ENCODE peak calls at places on chromosomes 3 and 15, in nine cellular contexts. I is Panc1; B is mesenchymal stem cell; H is left lung; E is cardiac muscle cell; V is upper lobe of right lung; U is Karpas-422; G is CD8-positive, alpha-beta memory T cell; X is CD4-positive, CD25-positive, alpha-beta regulatory T cell. K is an unnamed sample.

GRCh38 chr3:44442591-44443309 is 34.7 kb downstream of the ZNF445 start:
- DNase-seq in I (no peak), B (no peak), H (no peak), E (no peak), V (no peak), U (no peak), G (no peak), X (no peak), K (no peak)

GRCh38 chr3:147406255-147407023 is at the start of gene ZIC4:
- DNase-seq in I (no peak), B (no peak), H (no peak), E (no peak), V (no peak), U (no peak), G (no peak), X (no peak), K (no peak)

GRCh38 chr15:70267879-70268278 is 170.2 kb upstream of the TLE3 start:
- DNase-seq in I (no peak), B (peak), H (no peak), E (peak), V (no peak), U (no peak), G (no peak), X (no peak), K (peak)

GRCh38 chr15:32723171-32723948 is 5.6 kb downstream of the GREM1 start:
- DNase-seq in I (no peak), B (no peak), H (no peak), E (no peak), V (no peak), U (no peak), G (no peak), X (peak), K (no peak)

GRCh38 chr3:117955196-117955595 is 1079.5 kb downstream of the IGSF11 start:
- DNase-seq in I (no peak), B (no peak), H (no peak), E (no peak), V (no peak), U (no peak), G (no peak), X (no peak), K (no peak)

GRCh38 chr3:129429080-129429451 is 630 bp upstream of the EFCAB12 start:
- DNase-seq in I (no peak), B (peak), H (no peak), E (no peak), V (no peak), U (no peak), G (no peak), X (no peak), K (no peak)

GRCh38 chr3:106826861-106827311 is 550.4 kb upstream of the CCDC54 start:
- DNase-seq in I (no peak), B (peak), H (no peak), E (peak), V (no peak), U (no peak), G (no peak), X (peak), K (peak)

GRCh38 chr15:62920569-62921502 is 121.7 kb upstream of the TPM1 start:
- DNase-seq in I (no peak), B (peak), H (no peak), E (peak), V (no peak), U (no peak), G (no peak), X (no peak), K (peak)

GRCh38 chr3:129398803-129399144 is 29.7 kb downstream of the EFCAB12 start:
- DNase-seq in I (no peak), B (peak), H (no peak), E (peak), V (no peak), U (peak), G (peak), X (peak), K (no peak)

GRCh38 chr3:127358641-127359040 is 70.8 kb upstream of the PRR20G start:
- DNase-seq in I (no peak), B (no peak), H (no peak), E (no peak), V (peak), U (no peak), G (no peak), X (no peak), K (no peak)

GRCh38 chr3:122497425-122497824 is 17.3 kb downstream of the KPNA1 start:
- DNase-seq in I (peak), B (peak), H (no peak), E (peak), V (no peak), U (no peak), G (peak), X (peak), K (peak)

GRCh38 chr15:58932791-58933310 is 628 bp downstream of the SLTM start:
- DNase-seq in I (no peak), B (peak), H (no peak), E (peak), V (no peak), U (peak), G (no peak), X (no peak), K (no peak)

GRCh38 chr3:138686771-138687221 is 78.2 kb downstream of the FAIM start:
- DNase-seq in I (no peak), B (peak), H (no peak), E (peak), V (no peak), U (peak), G (no peak), X (peak), K (peak)

GRCh38 chr15:87547470-87548181 is 708.9 kb downstream of the NTRK3 start:
- DNase-seq in I (no peak), B (no peak), H (no peak), E (peak), V (no peak), U (no peak), G (no peak), X (no peak), K (no peak)

GRCh38 chr3:39497753-39498152 is 30.3 kb downstream of the MOBP start:
- DNase-seq in I (no peak), B (no peak), H (no peak), E (no peak), V (no peak), U (no peak), G (no peak), X (no peak), K (no peak)

GRCh38 chr15:39336926-39337325 is 244.0 kb upstream of the THBS1 start:
- DNase-seq in I (no peak), B (peak), H (no peak), E (peak), V (no peak), U (no peak), G (no peak), X (no peak), K (no peak)

GRCh38 chr3:47266709-47267489 is 15.7 kb downstream of the KIF9 start:
- DNase-seq in I (no peak), B (peak), H (no peak), E (peak), V (no peak), U (peak), G (peak), X (no peak), K (peak)

GRCh38 chr3:195847061-195847950 is 35.6 kb upstream of the MUC4 start:
- DNase-seq in I (no peak), B (peak), H (peak), E (peak), V (no peak), U (no peak), G (no peak), X (no peak), K (peak)

GRCh38 chr15:65827065-65827464 is 35.0 kb upstream of the DENND4A start:
- DNase-seq in I (no peak), B (no peak), H (no peak), E (no peak), V (no peak), U (no peak), G (no peak), X (no peak), K (no peak)

GRCh38 chr15:67816668-67817067 is 8.6 kb upstream of the SKOR1 start:
- DNase-seq in I (no peak), B (no peak), H (no peak), E (no peak), V (no peak), U (no peak), G (no peak), X (no peak), K (no peak)

GRCh38 chr3:54122802-54123537 is 618 bp downstream of the CACNA2D3 start:
- DNase-seq in I (no peak), B (no peak), H (peak), E (no peak), V (no peak), U (no peak), G (no peak), X (no peak), K (no peak)

GRCh38 chr15:74318376-74319137 is 48.9 kb downstream of the CYP11A1 start:
- DNase-seq in I (no peak), B (peak), H (no peak), E (peak), V (no peak), U (no peak), G (no peak), X (no peak), K (peak)

GRCh38 chr3:35322070-35322469 is 317.3 kb upstream of the ARPP21 start:
- DNase-seq in I (no peak), B (peak), H (no peak), E (peak), V (no peak), U (no peak), G (no peak), X (no peak), K (peak)

GRCh38 chr15:55741592-55742497 is 1.1 kb downstream of the PRTG start:
- DNase-seq in I (no peak), B (peak), H (no peak), E (peak), V (peak), U (no peak), G (no peak), X (peak), K (peak)

GRCh38 chr3:157572559-157573270 is 69.5 kb upstream of the VEPH1 start:
- DNase-seq in I (peak), B (peak), H (no peak), E (peak), V (no peak), U (peak), G (no peak), X (peak), K (peak)

GRCh38 chr15:29805708-29806104 is 16.6 kb downstream of the TJP1 start:
- DNase-seq in I (no peak), B (no peak), H (no peak), E (no peak), V (no peak), U (no peak), G (no peak), X (no peak), K (no peak)

GRCh38 chr3:49166752-49167556 is 823 bp upstream of the CCDC71 start:
- DNase-seq in I (no peak), B (no peak), H (no peak), E (no peak), V (no peak), U (no peak), G (no peak), X (no peak), K (no peak)

GRCh38 chr3:13144163-13145023 is 71.2 kb upstream of the IQSEC1 start:
- DNase-seq in I (no peak), B (no peak), H (no peak), E (no peak), V (peak), U (no peak), G (no peak), X (no peak), K (no peak)

GRCh38 chr15:52100807-52101206 is 11.8 kb downstream of the BCL2L10 start:
- DNase-seq in I (peak), B (peak), H (peak), E (peak), V (peak), U (no peak), G (no peak), X (no peak), K (peak)

GRCh38 chr15:82129769-82130168 is 84.0 kb upstream of the MEX3B start:
- DNase-seq in I (no peak), B (peak), H (no peak), E (peak), V (no peak), U (no peak), G (no peak), X (no peak), K (peak)

GRCh38 chr3:15064299-15064834 is 748 bp downstream of the MRPS25 start:
- DNase-seq in I (no peak), B (peak), H (no peak), E (peak), V (no peak), U (peak), G (no peak), X (peak), K (no peak)
- H3K4me3 ChIP-seq in I (peak), B (peak), H (peak), E (peak), V (peak), U (peak), G (peak), X (peak), K (peak)

GRCh38 chr3:72169561-72170472 is 384.9 kb upstream of the PROK2 start:
- DNase-seq in I (no peak), B (no peak), H (no peak), E (no peak), V (no peak), U (no peak), G (no peak), X (no peak), K (no peak)

GRCh38 chr3:72169120-72169519 is 384.2 kb upstream of the PROK2 start:
- DNase-seq in I (no peak), B (no peak), H (no peak), E (no peak), V (no peak), U (no peak), G (no peak), X (no peak), K (no peak)

GRCh38 chr3:72174043-72174442 is 389.1 kb upstream of the PROK2 start:
- DNase-seq in I (no peak), B (no peak), H (no peak), E (no peak), V (no peak), U (no peak), G (no peak), X (no peak), K (no peak)

GRCh38 chr3:72171461-72171860 is 386.5 kb upstream of the PROK2 start:
- DNase-seq in I (no peak), B (no peak), H (no peak), E (peak), V (no peak), U (no peak), G (no peak), X (no peak), K (no peak)

GRCh38 chr3:72171946-72172345 is 387.0 kb upstream of the PROK2 start:
- DNase-seq in I (no peak), B (no peak), H (no peak), E (peak), V (no peak), U (no peak), G (no peak), X (no peak), K (no peak)
- H3K27ac ChIP-seq in I (no peak), B (no peak), H (no peak), E (no peak), V (peak), U (no peak), G (no peak), X (no peak), K (no peak)

GRCh38 chr3:27526614-27527315 is 42.6 kb upstream of the SLC4A7 start:
- DNase-seq in I (no peak), B (no peak), H (no peak), E (no peak), V (no peak), U (no peak), G (no peak), X (no peak), K (no peak)

GRCh38 chr3:27521179-27521871 is 37.1 kb upstream of the SLC4A7 start:
- DNase-seq in I (peak), B (peak), H (no peak), E (peak), V (no peak), U (no peak), G (no peak), X (no peak), K (peak)

DNA sequence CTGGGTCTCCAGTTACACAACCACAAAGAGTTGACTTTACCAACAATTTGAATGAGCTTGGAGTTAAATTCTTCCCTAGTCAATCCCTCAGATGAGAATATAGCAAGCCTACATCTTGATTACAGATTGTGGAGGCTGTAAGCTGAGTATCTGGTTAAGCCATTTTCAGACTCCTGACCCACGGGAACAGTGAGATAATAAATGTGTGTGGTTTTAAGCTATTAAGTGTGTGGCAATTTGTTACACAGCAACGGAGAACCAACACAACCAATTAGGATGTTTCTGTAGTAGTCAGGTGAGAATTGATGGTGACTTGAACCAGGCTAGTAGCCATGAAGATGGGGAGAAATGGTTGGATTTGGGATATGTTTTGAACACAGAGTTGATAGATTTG is 37.7 kb upstream of the SLC4A7 start:
- DNase-seq in I (no peak), B (no peak), H (no peak), E (no peak), V (no peak), U (no peak), G (no peak), X (no peak), K (no peak)
- H3K4me3 ChIP-seq in I (no peak), B (no peak), H (no peak), E (no peak), V (no peak), U (no peak), G (no peak), X (no peak), K (no peak)

DNA sequence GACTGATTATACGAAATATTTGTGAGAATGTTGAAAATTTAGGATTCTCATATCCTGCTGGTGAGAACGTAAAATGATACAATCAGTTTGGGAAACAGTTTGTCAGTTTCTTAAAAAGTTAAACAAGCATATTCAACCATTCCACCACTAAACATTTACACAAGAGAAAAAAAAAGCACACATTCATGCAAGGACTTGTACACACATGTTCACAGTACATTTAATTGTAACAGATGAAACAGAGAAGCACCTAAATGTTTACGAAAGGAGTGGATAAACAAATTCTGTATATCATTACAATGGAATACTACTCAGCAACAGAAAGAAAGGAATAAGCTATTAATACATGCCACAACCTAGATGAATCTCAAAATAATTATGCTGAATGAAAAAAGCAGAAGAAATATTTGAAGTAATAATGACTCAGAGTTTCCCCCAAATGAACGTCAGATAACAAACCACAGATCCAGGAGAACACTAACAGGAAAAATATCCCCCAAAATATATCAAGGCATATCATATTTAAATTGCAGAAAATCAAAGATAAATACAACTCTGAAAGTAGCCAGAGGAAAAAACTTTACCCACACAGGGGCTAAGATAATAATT is 14.3 kb downstream of the ANKRD28 start:
- DNase-seq in I (no peak), B (peak), H (no peak), E (peak), V (no peak), U (no peak), G (no peak), X (no peak), K (no peak)
- H3K27ac ChIP-seq in I (peak), B (no peak), H (no peak), E (no peak), V (no peak), U (no peak), G (no peak), X (no peak), K (peak)

GRCh38 chr15:33852094-33852493 is 116.2 kb upstream of the CHRM5 start:
- DNase-seq in I (no peak), B (no peak), H (no peak), E (peak), V (no peak), U (no peak), G (no peak), X (no peak), K (no peak)

GRCh38 chr15:33857726-33858125 is 110.6 kb upstream of the CHRM5 start:
- DNase-seq in I (no peak), B (no peak), H (no peak), E (no peak), V (no peak), U (no peak), G (no peak), X (no peak), K (no peak)

GRCh38 chr15:33851079-33851478 is 117.2 kb upstream of the CHRM5 start:
- DNase-seq in I (no peak), B (no peak), H (no peak), E (no peak), V (no peak), U (no peak), G (no peak), X (no peak), K (no peak)

GRCh38 chr15:33848011-33848410 is 120.3 kb upstream of the CHRM5 start:
- DNase-seq in I (no peak), B (no peak), H (no peak), E (no peak), V (no peak), U (no peak), G (no peak), X (no peak), K (no peak)

GRCh38 chr15:33852570-33852969 is 115.7 kb upstream of the CHRM5 start:
- DNase-seq in I (no peak), B (peak), H (no peak), E (peak), V (no peak), U (no peak), G (no peak), X (no peak), K (peak)
- H3K4me3 ChIP-seq in I (no peak), B (no peak), H (no peak), E (no peak), V (no peak), U (no peak), G (no peak), X (no peak), K (no peak)

DNA sequence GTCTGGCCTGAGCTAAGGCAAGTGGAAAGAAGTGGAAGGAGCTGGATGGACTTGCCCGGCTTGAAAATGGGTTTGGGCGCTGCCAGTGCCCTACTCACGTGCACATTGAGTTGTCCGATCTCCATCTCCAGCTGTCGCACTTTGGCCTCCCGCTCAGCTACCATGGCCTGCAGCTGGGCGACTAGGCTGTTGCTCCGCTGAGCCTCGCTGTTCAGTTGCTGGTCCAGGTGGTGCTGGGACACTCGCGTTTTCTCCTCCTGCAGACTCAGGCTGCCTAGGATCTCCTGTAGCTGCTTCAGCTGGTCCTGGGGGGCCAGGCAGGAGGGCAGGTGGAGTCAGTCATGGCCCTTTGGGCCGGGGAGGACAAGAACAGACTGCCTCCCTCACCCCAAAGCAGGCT is 33.0 kb upstream of the HHATL start:
- DNase-seq in I (no peak), B (no peak), H (peak), E (no peak), V (no peak), U (no peak), G (no peak), X (no peak), K (no peak)
- H3K27ac ChIP-seq in I (no peak), B (no peak), H (no peak), E (no peak), V (no peak), U (no peak), G (no peak), X (no peak), K (no peak)